ENCODE peak calls at places on chromosomes 6 and 20, in ten cellular contexts. One of them, this sample, is unnamed.

GRCh38 chr6:26358511-26358981 is 6.5 kb upstream of the BTN3A2 start:
- DNase-seq in progenitor cell of endocrine pancreas: no peak
- DNase-seq in transverse colon: no peak
- DNase-seq in iPS DF 6.9: no peak
- DNase-seq in CD8-positive, alpha-beta T cell: no peak
- DNase-seq in mesothelial cell of epicardium: no peak
- DNase-seq in Kasumi-1: no peak
- DNase-seq in activated CD4-positive, alpha-beta T cell treated with anti-CD3 and anti-CD28 coated beads, Interleukin-2, amount 50 U/mL, for 48 hours: no peak
- DNase-seq in anterior cingulate cortex: no peak
- DNase-seq in activated T-helper 1 cell treated with anti-CD3 and anti-CD28 coated beads, Interleukin-2, amount 50 U/mL, for 16 hours: no peak
- DNase-seq in this sample: no peak

GRCh38 chr6:116975600-116975999 is 98.6 kb downstream of the RFX6 start:
- DNase-seq in anterior cingulate cortex: no peak
- DNase-seq in activated CD4-positive, alpha-beta T cell treated with anti-CD3 and anti-CD28 coated beads, Interleukin-2, amount 50 U/mL, for 48 hours: no peak
- DNase-seq in CD8-positive, alpha-beta T cell: no peak
- DNase-seq in progenitor cell of endocrine pancreas: no peak
- DNase-seq in Kasumi-1: no peak
- DNase-seq in iPS DF 6.9: no peak
- DNase-seq in mesothelial cell of epicardium: no peak
- DNase-seq in transverse colon: no peak
- DNase-seq in activated T-helper 1 cell treated with anti-CD3 and anti-CD28 coated beads, Interleukin-2, amount 50 U/mL, for 16 hours: no peak
- DNase-seq in this sample: no peak

GRCh38 chr6:80280258-80281010 is 174.0 kb downstream of the BCKDHB start:
- DNase-seq in CD8-positive, alpha-beta T cell: no peak
- DNase-seq in progenitor cell of endocrine pancreas: no peak
- DNase-seq in activated T-helper 1 cell treated with anti-CD3 and anti-CD28 coated beads, Interleukin-2, amount 50 U/mL, for 16 hours: no peak
- DNase-seq in activated CD4-positive, alpha-beta T cell treated with anti-CD3 and anti-CD28 coated beads, Interleukin-2, amount 50 U/mL, for 48 hours: no peak
- DNase-seq in mesothelial cell of epicardium: no peak
- DNase-seq in Kasumi-1: no peak
- DNase-seq in transverse colon: no peak
- DNase-seq in iPS DF 6.9: no peak
- DNase-seq in anterior cingulate cortex: no peak
- DNase-seq in this sample: no peak

GRCh38 chr6:154579046-154579823 is 68.8 kb upstream of the CNKSR3 start:
- DNase-seq in activated CD4-positive, alpha-beta T cell treated with anti-CD3 and anti-CD28 coated beads, Interleukin-2, amount 50 U/mL, for 48 hours: no peak
- DNase-seq in Kasumi-1: no peak
- DNase-seq in mesothelial cell of epicardium: no peak
- DNase-seq in activated T-helper 1 cell treated with anti-CD3 and anti-CD28 coated beads, Interleukin-2, amount 50 U/mL, for 16 hours: no peak
- DNase-seq in transverse colon: no peak
- DNase-seq in progenitor cell of endocrine pancreas: no peak
- DNase-seq in CD8-positive, alpha-beta T cell: no peak
- DNase-seq in iPS DF 6.9: no peak
- DNase-seq in anterior cingulate cortex: no peak
- DNase-seq in this sample: no peak

GRCh38 chr20:29742699-29743100 is 1514.8 kb upstream of the DEFB115 start:
- DNase-seq in Kasumi-1: no peak
- DNase-seq in activated T-helper 1 cell treated with anti-CD3 and anti-CD28 coated beads, Interleukin-2, amount 50 U/mL, for 16 hours: no peak
- DNase-seq in progenitor cell of endocrine pancreas: no peak
- DNase-seq in activated CD4-positive, alpha-beta T cell treated with anti-CD3 and anti-CD28 coated beads, Interleukin-2, amount 50 U/mL, for 48 hours: no peak
- DNase-seq in anterior cingulate cortex: no peak
- DNase-seq in iPS DF 6.9: no peak
- DNase-seq in mesothelial cell of epicardium: no peak
- DNase-seq in CD8-positive, alpha-beta T cell: no peak
- DNase-seq in transverse colon: no peak
- DNase-seq in this sample: no peak

GRCh38 chr20:1646975-1647431 is 10.6 kb downstream of the SIRPG start:
- DNase-seq in transverse colon: no peak
- DNase-seq in mesothelial cell of epicardium: no peak
- DNase-seq in activated CD4-positive, alpha-beta T cell treated with anti-CD3 and anti-CD28 coated beads, Interleukin-2, amount 50 U/mL, for 48 hours: no peak
- DNase-seq in CD8-positive, alpha-beta T cell: no peak
- DNase-seq in Kasumi-1: no peak
- DNase-seq in anterior cingulate cortex: no peak
- DNase-seq in activated T-helper 1 cell treated with anti-CD3 and anti-CD28 coated beads, Interleukin-2, amount 50 U/mL, for 16 hours: no peak
- DNase-seq in progenitor cell of endocrine pancreas: no peak
- DNase-seq in iPS DF 6.9: no peak
- DNase-seq in this sample: no peak

GRCh38 chr20:45887346-45887715 is at the start of gene SPATA25:
- DNase-seq in CD8-positive, alpha-beta T cell: no peak
- DNase-seq in progenitor cell of endocrine pancreas: no peak
- DNase-seq in transverse colon: no peak
- DNase-seq in activated T-helper 1 cell treated with anti-CD3 and anti-CD28 coated beads, Interleukin-2, amount 50 U/mL, for 16 hours: no peak
- DNase-seq in activated CD4-positive, alpha-beta T cell treated with anti-CD3 and anti-CD28 coated beads, Interleukin-2, amount 50 U/mL, for 48 hours: no peak
- DNase-seq in anterior cingulate cortex: no peak
- DNase-seq in iPS DF 6.9: no peak
- DNase-seq in Kasumi-1: no peak
- DNase-seq in mesothelial cell of epicardium: no peak
- DNase-seq in this sample: no peak

GRCh38 chr6:7051780-7052440 is 55.9 kb upstream of the RREB1 start:
- DNase-seq in iPS DF 6.9: no peak
- DNase-seq in activated T-helper 1 cell treated with anti-CD3 and anti-CD28 coated beads, Interleukin-2, amount 50 U/mL, for 16 hours: peak
- DNase-seq in transverse colon: peak
- DNase-seq in anterior cingulate cortex: no peak
- DNase-seq in progenitor cell of endocrine pancreas: peak
- DNase-seq in mesothelial cell of epicardium: peak
- DNase-seq in CD8-positive, alpha-beta T cell: peak
- DNase-seq in Kasumi-1: peak
- DNase-seq in activated CD4-positive, alpha-beta T cell treated with anti-CD3 and anti-CD28 coated beads, Interleukin-2, amount 50 U/mL, for 48 hours: peak
- DNase-seq in this sample: peak

GRCh38 chr6:21171801-21172200 is 421.8 kb upstream of the SOX4 start:
- DNase-seq in activated T-helper 1 cell treated with anti-CD3 and anti-CD28 coated beads, Interleukin-2, amount 50 U/mL, for 16 hours: no peak
- DNase-seq in CD8-positive, alpha-beta T cell: no peak
- DNase-seq in transverse colon: no peak
- DNase-seq in anterior cingulate cortex: no peak
- DNase-seq in activated CD4-positive, alpha-beta T cell treated with anti-CD3 and anti-CD28 coated beads, Interleukin-2, amount 50 U/mL, for 48 hours: no peak
- DNase-seq in iPS DF 6.9: no peak
- DNase-seq in progenitor cell of endocrine pancreas: no peak
- DNase-seq in mesothelial cell of epicardium: no peak
- DNase-seq in Kasumi-1: no peak
- DNase-seq in this sample: no peak

GRCh38 chr6:113031591-113031990 is 684.5 kb downstream of the RFPL4B start:
- DNase-seq in transverse colon: no peak
- DNase-seq in Kasumi-1: no peak
- DNase-seq in anterior cingulate cortex: no peak
- DNase-seq in activated T-helper 1 cell treated with anti-CD3 and anti-CD28 coated beads, Interleukin-2, amount 50 U/mL, for 16 hours: no peak
- DNase-seq in progenitor cell of endocrine pancreas: no peak
- DNase-seq in activated CD4-positive, alpha-beta T cell treated with anti-CD3 and anti-CD28 coated beads, Interleukin-2, amount 50 U/mL, for 48 hours: no peak
- DNase-seq in iPS DF 6.9: no peak
- DNase-seq in mesothelial cell of epicardium: no peak
- DNase-seq in CD8-positive, alpha-beta T cell: no peak
- DNase-seq in this sample: no peak

GRCh38 chr6:6808915-6809314 is 220.4 kb downstream of the LY86 start:
- DNase-seq in iPS DF 6.9: no peak
- DNase-seq in transverse colon: no peak
- DNase-seq in activated CD4-positive, alpha-beta T cell treated with anti-CD3 and anti-CD28 coated beads, Interleukin-2, amount 50 U/mL, for 48 hours: no peak
- DNase-seq in anterior cingulate cortex: no peak
- DNase-seq in activated T-helper 1 cell treated with anti-CD3 and anti-CD28 coated beads, Interleukin-2, amount 50 U/mL, for 16 hours: no peak
- DNase-seq in Kasumi-1: no peak
- DNase-seq in CD8-positive, alpha-beta T cell: no peak
- DNase-seq in mesothelial cell of epicardium: no peak
- DNase-seq in progenitor cell of endocrine pancreas: no peak
- DNase-seq in this sample: no peak

GRCh38 chr20:61763740-61764400 is 301.8 kb downstream of the TAF4 start:
- DNase-seq in mesothelial cell of epicardium: no peak
- DNase-seq in CD8-positive, alpha-beta T cell: no peak
- DNase-seq in transverse colon: no peak
- DNase-seq in anterior cingulate cortex: no peak
- DNase-seq in activated T-helper 1 cell treated with anti-CD3 and anti-CD28 coated beads, Interleukin-2, amount 50 U/mL, for 16 hours: no peak
- DNase-seq in iPS DF 6.9: no peak
- DNase-seq in activated CD4-positive, alpha-beta T cell treated with anti-CD3 and anti-CD28 coated beads, Interleukin-2, amount 50 U/mL, for 48 hours: no peak
- DNase-seq in progenitor cell of endocrine pancreas: no peak
- DNase-seq in Kasumi-1: no peak
- DNase-seq in this sample: no peak

GRCh38 chr20:8043687-8044278 is 24.2 kb upstream of the TMX4 start:
- DNase-seq in mesothelial cell of epicardium: no peak
- DNase-seq in transverse colon: no peak
- DNase-seq in Kasumi-1: peak
- DNase-seq in progenitor cell of endocrine pancreas: no peak
- DNase-seq in activated T-helper 1 cell treated with anti-CD3 and anti-CD28 coated beads, Interleukin-2, amount 50 U/mL, for 16 hours: no peak
- DNase-seq in activated CD4-positive, alpha-beta T cell treated with anti-CD3 and anti-CD28 coated beads, Interleukin-2, amount 50 U/mL, for 48 hours: no peak
- DNase-seq in iPS DF 6.9: peak
- DNase-seq in CD8-positive, alpha-beta T cell: peak
- DNase-seq in anterior cingulate cortex: no peak
- DNase-seq in this sample: peak

GRCh38 chr6:35687658-35688604 is 784 bp downstream of the FKBP5 start:
- DNase-seq in mesothelial cell of epicardium: no peak
- DNase-seq in CD8-positive, alpha-beta T cell: peak
- DNase-seq in transverse colon: peak
- DNase-seq in activated T-helper 1 cell treated with anti-CD3 and anti-CD28 coated beads, Interleukin-2, amount 50 U/mL, for 16 hours: peak
- DNase-seq in iPS DF 6.9: no peak
- DNase-seq in activated CD4-positive, alpha-beta T cell treated with anti-CD3 and anti-CD28 coated beads, Interleukin-2, amount 50 U/mL, for 48 hours: peak
- DNase-seq in anterior cingulate cortex: no peak
- DNase-seq in Kasumi-1: peak
- DNase-seq in progenitor cell of endocrine pancreas: peak
- DNase-seq in this sample: peak

GRCh38 chr6:157246771-157247484 is 76.4 kb downstream of the TMEM242 start:
- DNase-seq in activated CD4-positive, alpha-beta T cell treated with anti-CD3 and anti-CD28 coated beads, Interleukin-2, amount 50 U/mL, for 48 hours: no peak
- DNase-seq in anterior cingulate cortex: no peak
- DNase-seq in mesothelial cell of epicardium: no peak
- DNase-seq in activated T-helper 1 cell treated with anti-CD3 and anti-CD28 coated beads, Interleukin-2, amount 50 U/mL, for 16 hours: no peak
- DNase-seq in CD8-positive, alpha-beta T cell: no peak
- DNase-seq in progenitor cell of endocrine pancreas: no peak
- DNase-seq in iPS DF 6.9: no peak
- DNase-seq in Kasumi-1: no peak
- DNase-seq in transverse colon: no peak
- DNase-seq in this sample: no peak

GRCh38 chr20:61534346-61534745 is 282.3 kb downstream of the CDH4 start:
- DNase-seq in iPS DF 6.9: no peak
- DNase-seq in mesothelial cell of epicardium: no peak
- DNase-seq in progenitor cell of endocrine pancreas: no peak
- DNase-seq in anterior cingulate cortex: no peak
- DNase-seq in transverse colon: no peak
- DNase-seq in activated T-helper 1 cell treated with anti-CD3 and anti-CD28 coated beads, Interleukin-2, amount 50 U/mL, for 16 hours: no peak
- DNase-seq in CD8-positive, alpha-beta T cell: no peak
- DNase-seq in activated CD4-positive, alpha-beta T cell treated with anti-CD3 and anti-CD28 coated beads, Interleukin-2, amount 50 U/mL, for 48 hours: no peak
- DNase-seq in Kasumi-1: no peak
- DNase-seq in this sample: no peak

GRCh38 chr20:59749293-59749680 is 144.9 kb downstream of the PHACTR3 start:
- DNase-seq in transverse colon: no peak
- DNase-seq in progenitor cell of endocrine pancreas: no peak
- DNase-seq in CD8-positive, alpha-beta T cell: no peak
- DNase-seq in Kasumi-1: no peak
- DNase-seq in anterior cingulate cortex: no peak
- DNase-seq in activated T-helper 1 cell treated with anti-CD3 and anti-CD28 coated beads, Interleukin-2, amount 50 U/mL, for 16 hours: no peak
- DNase-seq in iPS DF 6.9: no peak
- DNase-seq in mesothelial cell of epicardium: no peak
- DNase-seq in activated CD4-positive, alpha-beta T cell treated with anti-CD3 and anti-CD28 coated beads, Interleukin-2, amount 50 U/mL, for 48 hours: no peak
- DNase-seq in this sample: no peak

GRCh38 chr6:144294016-144294415 is 8.9 kb downstream of the UTRN start:
- DNase-seq in progenitor cell of endocrine pancreas: no peak
- DNase-seq in activated CD4-positive, alpha-beta T cell treated with anti-CD3 and anti-CD28 coated beads, Interleukin-2, amount 50 U/mL, for 48 hours: no peak
- DNase-seq in iPS DF 6.9: no peak
- DNase-seq in mesothelial cell of epicardium: no peak
- DNase-seq in anterior cingulate cortex: no peak
- DNase-seq in Kasumi-1: no peak
- DNase-seq in CD8-positive, alpha-beta T cell: no peak
- DNase-seq in activated T-helper 1 cell treated with anti-CD3 and anti-CD28 coated beads, Interleukin-2, amount 50 U/mL, for 16 hours: no peak
- DNase-seq in transverse colon: no peak
- DNase-seq in this sample: no peak

GRCh38 chr6:119858901-119859300 is 509.3 kb upstream of the MAN1A1 start:
- DNase-seq in progenitor cell of endocrine pancreas: no peak
- DNase-seq in transverse colon: no peak
- DNase-seq in CD8-positive, alpha-beta T cell: no peak
- DNase-seq in mesothelial cell of epicardium: no peak
- DNase-seq in Kasumi-1: no peak
- DNase-seq in anterior cingulate cortex: no peak
- DNase-seq in activated T-helper 1 cell treated with anti-CD3 and anti-CD28 coated beads, Interleukin-2, amount 50 U/mL, for 16 hours: no peak
- DNase-seq in iPS DF 6.9: no peak
- DNase-seq in activated CD4-positive, alpha-beta T cell treated with anti-CD3 and anti-CD28 coated beads, Interleukin-2, amount 50 U/mL, for 48 hours: no peak
- DNase-seq in this sample: no peak

GRCh38 chr6:141914646-141915045 is 218.1 kb upstream of the GJE1 start:
- DNase-seq in anterior cingulate cortex: no peak
- DNase-seq in transverse colon: no peak
- DNase-seq in activated T-helper 1 cell treated with anti-CD3 and anti-CD28 coated beads, Interleukin-2, amount 50 U/mL, for 16 hours: no peak
- DNase-seq in progenitor cell of endocrine pancreas: no peak
- DNase-seq in mesothelial cell of epicardium: no peak
- DNase-seq in CD8-positive, alpha-beta T cell: no peak
- DNase-seq in activated CD4-positive, alpha-beta T cell treated with anti-CD3 and anti-CD28 coated beads, Interleukin-2, amount 50 U/mL, for 48 hours: no peak
- DNase-seq in iPS DF 6.9: no peak
- DNase-seq in Kasumi-1: no peak
- DNase-seq in this sample: no peak

GRCh38 chr6:68189217-68189616 is 445.9 kb upstream of the ADGRB3 start:
- DNase-seq in activated T-helper 1 cell treated with anti-CD3 and anti-CD28 coated beads, Interleukin-2, amount 50 U/mL, for 16 hours: no peak
- DNase-seq in CD8-positive, alpha-beta T cell: no peak
- DNase-seq in iPS DF 6.9: no peak
- DNase-seq in mesothelial cell of epicardium: no peak
- DNase-seq in transverse colon: no peak
- DNase-seq in Kasumi-1: no peak
- DNase-seq in anterior cingulate cortex: no peak
- DNase-seq in progenitor cell of endocrine pancreas: no peak
- DNase-seq in activated CD4-positive, alpha-beta T cell treated with anti-CD3 and anti-CD28 coated beads, Interleukin-2, amount 50 U/mL, for 48 hours: no peak
- DNase-seq in this sample: no peak

GRCh38 chr6:11120273-11121005 is 8.9 kb upstream of the ERVFRD-1 start:
- DNase-seq in iPS DF 6.9: no peak
- DNase-seq in progenitor cell of endocrine pancreas: no peak
- DNase-seq in Kasumi-1: no peak
- DNase-seq in mesothelial cell of epicardium: no peak
- DNase-seq in CD8-positive, alpha-beta T cell: no peak
- DNase-seq in transverse colon: no peak
- DNase-seq in activated CD4-positive, alpha-beta T cell treated with anti-CD3 and anti-CD28 coated beads, Interleukin-2, amount 50 U/mL, for 48 hours: no peak
- DNase-seq in anterior cingulate cortex: no peak
- DNase-seq in activated T-helper 1 cell treated with anti-CD3 and anti-CD28 coated beads, Interleukin-2, amount 50 U/mL, for 16 hours: no peak
- DNase-seq in this sample: no peak

GRCh38 chr6:63307581-63308246 is 12.1 kb downstream of the LGSN start:
- DNase-seq in transverse colon: no peak
- DNase-seq in progenitor cell of endocrine pancreas: no peak
- DNase-seq in CD8-positive, alpha-beta T cell: no peak
- DNase-seq in mesothelial cell of epicardium: no peak
- DNase-seq in activated CD4-positive, alpha-beta T cell treated with anti-CD3 and anti-CD28 coated beads, Interleukin-2, amount 50 U/mL, for 48 hours: no peak
- DNase-seq in Kasumi-1: peak
- DNase-seq in anterior cingulate cortex: no peak
- DNase-seq in activated T-helper 1 cell treated with anti-CD3 and anti-CD28 coated beads, Interleukin-2, amount 50 U/mL, for 16 hours: no peak
- DNase-seq in iPS DF 6.9: peak
- DNase-seq in this sample: no peak

GRCh38 chr20:53980101-53980500 is 90.3 kb downstream of the BCAS1 start:
- DNase-seq in mesothelial cell of epicardium: no peak
- DNase-seq in anterior cingulate cortex: no peak
- DNase-seq in iPS DF 6.9: no peak
- DNase-seq in activated CD4-positive, alpha-beta T cell treated with anti-CD3 and anti-CD28 coated beads, Interleukin-2, amount 50 U/mL, for 48 hours: no peak
- DNase-seq in transverse colon: no peak
- DNase-seq in progenitor cell of endocrine pancreas: no peak
- DNase-seq in Kasumi-1: no peak
- DNase-seq in CD8-positive, alpha-beta T cell: no peak
- DNase-seq in activated T-helper 1 cell treated with anti-CD3 and anti-CD28 coated beads, Interleukin-2, amount 50 U/mL, for 16 hours: no peak
- DNase-seq in this sample: no peak

GRCh38 chr20:63594043-63594561 is 20.1 kb upstream of the HELZ2 start:
- DNase-seq in CD8-positive, alpha-beta T cell: no peak
- DNase-seq in activated CD4-positive, alpha-beta T cell treated with anti-CD3 and anti-CD28 coated beads, Interleukin-2, amount 50 U/mL, for 48 hours: no peak
- DNase-seq in anterior cingulate cortex: no peak
- DNase-seq in transverse colon: no peak
- DNase-seq in Kasumi-1: no peak
- DNase-seq in activated T-helper 1 cell treated with anti-CD3 and anti-CD28 coated beads, Interleukin-2, amount 50 U/mL, for 16 hours: no peak
- DNase-seq in iPS DF 6.9: no peak
- DNase-seq in progenitor cell of endocrine pancreas: no peak
- DNase-seq in mesothelial cell of epicardium: no peak
- DNase-seq in this sample: no peak

GRCh38 chr20:46814366-46815232 is 80.0 kb upstream of the EYA2 start:
- DNase-seq in anterior cingulate cortex: no peak
- DNase-seq in Kasumi-1: no peak
- DNase-seq in iPS DF 6.9: no peak
- DNase-seq in activated CD4-positive, alpha-beta T cell treated with anti-CD3 and anti-CD28 coated beads, Interleukin-2, amount 50 U/mL, for 48 hours: no peak
- DNase-seq in activated T-helper 1 cell treated with anti-CD3 and anti-CD28 coated beads, Interleukin-2, amount 50 U/mL, for 16 hours: no peak
- DNase-seq in mesothelial cell of epicardium: no peak
- DNase-seq in progenitor cell of endocrine pancreas: no peak
- DNase-seq in CD8-positive, alpha-beta T cell: no peak
- DNase-seq in transverse colon: no peak
- DNase-seq in this sample: no peak

GRCh38 chr6:32578962-32579361 is 10.7 kb downstream of the HLA-DRB1 start:
- DNase-seq in anterior cingulate cortex: no peak
- DNase-seq in progenitor cell of endocrine pancreas: no peak
- DNase-seq in Kasumi-1: no peak
- DNase-seq in iPS DF 6.9: no peak
- DNase-seq in CD8-positive, alpha-beta T cell: no peak
- DNase-seq in activated CD4-positive, alpha-beta T cell treated with anti-CD3 and anti-CD28 coated beads, Interleukin-2, amount 50 U/mL, for 48 hours: no peak
- DNase-seq in transverse colon: no peak
- DNase-seq in mesothelial cell of epicardium: no peak
- DNase-seq in activated T-helper 1 cell treated with anti-CD3 and anti-CD28 coated beads, Interleukin-2, amount 50 U/mL, for 16 hours: no peak
- DNase-seq in this sample: no peak

GRCh38 chr6:139855741-139856206 is 481.3 kb upstream of the CITED2 start:
- DNase-seq in mesothelial cell of epicardium: no peak
- DNase-seq in iPS DF 6.9: no peak
- DNase-seq in anterior cingulate cortex: no peak
- DNase-seq in activated T-helper 1 cell treated with anti-CD3 and anti-CD28 coated beads, Interleukin-2, amount 50 U/mL, for 16 hours: no peak
- DNase-seq in progenitor cell of endocrine pancreas: no peak
- DNase-seq in CD8-positive, alpha-beta T cell: no peak
- DNase-seq in activated CD4-positive, alpha-beta T cell treated with anti-CD3 and anti-CD28 coated beads, Interleukin-2, amount 50 U/mL, for 48 hours: no peak
- DNase-seq in transverse colon: no peak
- DNase-seq in Kasumi-1: no peak
- DNase-seq in this sample: no peak